ENCODE peak calls at places on chromosomes 11 and 22, in six cellular contexts. E is endothelial cell, P is PC-3, D is GM23338, B is gastrocnemius medialis, O is psoas muscle. V is an unnamed sample.

GRCh38 chr11:34243620-34244493 is 114.0 kb downstream of the ABTB2 start:
- DNase-seq in E (no peak), P (peak), D (no peak), B (no peak), O (no peak), V (no peak)

GRCh38 chr11:106160494-106160893 is 83.0 kb downstream of the AASDHPPT start:
- DNase-seq in E (no peak), P (no peak), D (no peak), B (no peak), O (no peak), V (no peak)

GRCh38 chr11:36251716-36252307 is 37.4 kb downstream of the COMMD9 start:
- DNase-seq in E (no peak), P (no peak), D (no peak), B (no peak), O (no peak), V (no peak)

GRCh38 chr11:68256331-68256741 is 15.4 kb downstream of the C11orf24 start:
- DNase-seq in E (no peak), P (no peak), D (no peak), B (no peak), O (no peak), V (no peak)

GRCh38 chr22:21700822-21701221 is 34.8 kb downstream of the YPEL1 start:
- DNase-seq in E (no peak), P (no peak), D (no peak), B (no peak), O (no peak), V (no peak)

GRCh38 chr11:28529046-28529445 is 420.9 kb downstream of the METTL15 start:
- DNase-seq in E (no peak), P (no peak), D (peak), B (no peak), O (no peak), V (no peak)

GRCh38 chr11:93519179-93519578 is 24.0 kb downstream of the SMCO4 start:
- DNase-seq in E (no peak), P (no peak), D (no peak), B (no peak), O (no peak), V (no peak)

GRCh38 chr11:88552377-88553029 is 215.0 kb upstream of the CTSC start:
- DNase-seq in E (peak), P (peak), D (peak), B (no peak), O (no peak), V (peak)

GRCh38 chr11:113395782-113396336 is 8.3 kb downstream of the ANKK1 start:
- DNase-seq in E (no peak), P (no peak), D (no peak), B (no peak), O (no peak), V (peak)

GRCh38 chr11:23569547-23569946 is 709.3 kb upstream of the CCDC179 start:
- DNase-seq in E (no peak), P (no peak), D (no peak), B (no peak), O (no peak), V (no peak)

GRCh38 chr11:67468056-67468455 is 995 bp downstream of the TMEM134 start:
- DNase-seq in E (no peak), P (peak), D (no peak), B (no peak), O (no peak), V (peak)

GRCh38 chr11:20048707-20049106 is 111.6 kb downstream of the DBX1 start:
- DNase-seq in E (no peak), P (no peak), D (no peak), B (no peak), O (no peak), V (peak)

GRCh38 chr11:125164422-125165110 is at the start of gene PKNOX2:
- DNase-seq in E (peak), P (peak), D (peak), B (peak), O (peak), V (peak)

GRCh38 chr22:23781065-23781464 is 5.7 kb upstream of the SMARCB1 start:
- DNase-seq in E (no peak), P (no peak), D (no peak), B (no peak), O (no peak), V (no peak)

GRCh38 chr11:72069787-72070251 is 10.5 kb downstream of the NUMA1 start:
- DNase-seq in E (no peak), P (peak), D (peak), B (peak), O (peak), V (peak)

GRCh38 chr11:65572356-65573043 is at the start of gene FAM89B:
- DNase-seq in E (peak), P (peak), D (peak), B (peak), O (peak), V (peak)

GRCh38 chr22:27533105-27533504 is 268.5 kb downstream of the MN1 start:
- DNase-seq in E (no peak), P (no peak), D (no peak), B (no peak), O (no peak), V (no peak)

GRCh38 chr22:27535452-27535851 is 266.1 kb downstream of the MN1 start:
- DNase-seq in E (no peak), P (no peak), D (no peak), B (no peak), O (no peak), V (no peak)

GRCh38 chr22:27534720-27535125 is 266.8 kb downstream of the MN1 start:
- DNase-seq in E (no peak), P (no peak), D (no peak), B (no peak), O (no peak), V (no peak)

GRCh38 chr22:27526851-27527250 is 274.7 kb downstream of the MN1 start:
- DNase-seq in E (no peak), P (no peak), D (no peak), B (no peak), O (no peak), V (no peak)

GRCh38 chr22:27531782-27532530 is 269.6 kb downstream of the MN1 start:
- DNase-seq in E (no peak), P (peak), D (no peak), B (no peak), O (no peak), V (no peak)
- TF ChIP-seq CTCF in E (no peak), P (no peak), D (no peak), B (no peak), O (no peak), V (no peak)

GRCh38 chr11:128484172-128484571 is 103.2 kb downstream of the ETS1 start:
- DNase-seq in E (no peak), P (peak), D (peak), B (no peak), O (no peak), V (no peak)
- TF ChIP-seq CTCF in E (no peak), P (peak), D (peak), B (peak), O (no peak), V (no peak)

GRCh38 chr11:7512525-7513209 is 1.1 kb upstream of the PPFIBP2 start:
- DNase-seq in E (peak), P (no peak), D (peak), B (peak), O (peak), V (peak)

GRCh38 chr11:7515544-7515943 is 1.7 kb downstream of the PPFIBP2 start:
- DNase-seq in E (no peak), P (no peak), D (no peak), B (no peak), O (no peak), V (peak)

GRCh38 chr11:7514099-7514725 is 413 bp downstream of the PPFIBP2 start:
- DNase-seq in E (peak), P (no peak), D (peak), B (no peak), O (peak), V (peak)

GRCh38 chr11:7511405-7511804 is 2.4 kb upstream of the PPFIBP2 start:
- DNase-seq in E (no peak), P (no peak), D (no peak), B (peak), O (peak), V (peak)

DNA sequence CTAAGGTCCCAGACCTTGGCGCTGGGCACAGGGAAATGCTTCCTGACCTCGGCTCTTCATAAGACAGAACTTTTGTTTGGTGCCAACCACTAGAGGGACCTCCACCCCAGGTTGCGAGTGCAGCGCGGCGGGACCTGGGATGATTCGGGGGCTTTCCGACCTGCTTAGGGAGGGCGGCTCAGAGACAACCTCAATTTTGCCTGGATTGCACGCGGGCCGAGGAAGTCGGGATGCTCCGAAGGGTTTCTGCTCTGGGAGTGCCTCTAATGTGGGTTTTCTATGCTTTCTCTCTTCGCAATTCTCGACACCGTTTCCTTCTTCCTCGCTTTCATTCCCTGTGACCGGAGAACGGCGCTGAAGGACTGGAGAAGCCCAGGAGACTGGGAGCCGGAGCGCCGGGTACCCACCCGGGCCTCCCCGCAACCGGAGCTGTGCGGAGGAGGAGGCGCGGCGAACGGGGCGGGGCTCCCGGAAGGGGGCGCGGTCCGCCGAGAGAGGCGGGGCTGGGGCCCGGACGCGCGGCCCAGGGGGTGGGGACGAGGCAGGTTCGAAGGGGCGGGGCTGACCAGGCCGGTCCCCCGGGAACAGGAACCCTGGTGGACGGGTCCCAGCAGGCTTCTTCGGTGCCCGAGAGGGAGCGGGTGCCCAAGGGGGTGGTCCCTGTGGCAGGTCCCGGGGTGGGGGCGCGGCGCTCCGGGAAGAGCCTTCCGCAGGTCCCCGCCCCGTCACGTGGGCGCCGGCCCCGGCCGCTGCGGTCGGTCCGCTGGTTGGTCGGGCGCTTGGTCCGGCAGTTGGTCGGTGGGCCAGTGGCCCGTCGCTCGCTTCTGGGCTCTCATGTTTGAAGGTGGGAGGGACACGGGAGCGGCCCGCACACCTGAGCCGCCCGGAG is at the start of gene PPFIBP2:
- DNase-seq in E (peak), P (peak), D (peak), B (peak), O (peak), V (peak)
- TF ChIP-seq CTCF in E (peak), P (peak), D (peak), B (peak), O (peak), V (no peak)

GRCh38 chr22:41576877-41577276 is 12.8 kb downstream of the PMM1 start:
- DNase-seq in E (peak), P (peak), D (peak), B (no peak), O (peak), V (no peak)
- TF ChIP-seq CTCF in E (no peak), P (peak), D (peak), B (peak), O (peak), V (no peak)

DNA sequence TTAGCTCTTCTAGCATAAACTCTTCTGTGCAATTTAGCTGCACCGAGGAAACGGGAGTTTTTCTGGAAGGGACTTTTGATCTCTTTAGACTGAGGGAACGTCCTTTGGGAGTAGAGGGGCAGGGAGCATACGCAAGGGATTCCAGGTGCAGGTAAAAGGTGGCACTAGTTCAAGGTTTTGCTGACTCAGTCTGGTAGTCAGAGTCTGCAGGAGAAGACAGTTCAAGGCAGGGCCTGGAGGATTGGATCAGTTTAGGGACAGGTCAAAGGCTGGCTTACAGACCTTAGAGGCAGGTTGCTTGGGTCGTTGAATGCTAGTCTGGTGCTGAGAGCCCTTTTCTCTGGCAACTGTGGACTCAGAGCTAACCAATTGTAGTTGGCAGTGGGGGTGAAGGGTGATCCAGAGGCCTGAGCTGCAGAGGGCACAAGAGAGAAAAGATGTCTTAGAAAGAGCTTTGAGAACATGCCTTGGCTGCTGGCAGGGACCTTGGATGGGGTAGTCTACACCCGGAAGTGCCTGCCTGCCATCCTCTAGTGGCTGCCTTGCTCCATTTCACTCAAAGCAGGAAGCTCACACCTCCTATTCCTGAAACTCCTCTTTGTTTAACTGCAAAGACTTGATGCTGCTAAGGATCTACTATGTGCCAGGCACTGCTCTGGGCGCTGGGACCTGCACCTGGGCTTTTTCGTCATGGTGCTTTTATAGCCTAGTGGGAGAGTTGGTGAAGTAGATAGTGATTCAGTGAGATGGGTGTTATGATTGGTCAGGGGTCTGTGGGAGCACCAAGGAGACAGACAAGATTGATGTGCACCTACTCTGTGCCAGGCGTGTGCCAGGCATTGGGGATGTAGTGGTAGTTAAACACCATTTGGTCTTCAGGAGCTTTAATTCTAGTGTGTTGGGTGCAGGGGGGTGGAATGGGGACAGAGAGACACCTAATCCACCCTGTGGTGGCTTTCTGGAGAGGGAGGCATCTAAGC is 17.1 kb downstream of the MIAT start:
- DNase-seq in E (no peak), P (no peak), D (no peak), B (no peak), O (no peak), V (no peak)
- TF ChIP-seq CTCF in E (no peak), P (no peak), D (no peak), B (no peak), O (no peak), V (no peak)

GRCh38 chr11:64343740-64344133 is 3.7 kb downstream of the CCDC88B start:
- DNase-seq in E (no peak), P (peak), D (no peak), B (no peak), O (peak), V (no peak)
- TF ChIP-seq CTCF in E (no peak), P (peak), D (peak), B (no peak), O (peak), V (no peak)

GRCh38 chr11:96781082-96781481 is 391.3 kb downstream of the JRKL start:
- DNase-seq in E (no peak), P (peak), D (no peak), B (no peak), O (no peak), V (no peak)
- TF ChIP-seq CTCF in E (no peak), P (no peak), D (no peak), B (no peak), O (no peak), V (no peak)

GRCh38 chr11:5703741-5704536 is 14.3 kb downstream of the TRIM22 start:
- DNase-seq in E (no peak), P (no peak), D (no peak), B (no peak), O (no peak), V (no peak)

GRCh38 chr11:5701184-5701583 is 11.6 kb downstream of the TRIM22 start:
- DNase-seq in E (no peak), P (no peak), D (no peak), B (no peak), O (no peak), V (no peak)

GRCh38 chr11:5696210-5696609 is 6.6 kb downstream of the TRIM22 start:
- DNase-seq in E (no peak), P (no peak), D (no peak), B (no peak), O (no peak), V (no peak)

GRCh38 chr11:5698281-5698680 is 8.7 kb downstream of the TRIM22 start:
- DNase-seq in E (no peak), P (no peak), D (no peak), B (no peak), O (no peak), V (no peak)

GRCh38 chr11:5700422-5701064 is 11.0 kb downstream of the TRIM22 start:
- DNase-seq in E (no peak), P (no peak), D (no peak), B (no peak), O (no peak), V (no peak)
- TF ChIP-seq CTCF in E (no peak), P (no peak), D (no peak), B (no peak), O (no peak), V (no peak)

GRCh38 chr11:122293298-122294023 is 177.4 kb upstream of the BLID start:
- DNase-seq in E (no peak), P (peak), D (peak), B (no peak), O (no peak), V (no peak)
- TF ChIP-seq CTCF in E (no peak), P (peak), D (peak), B (no peak), O (peak), V (no peak)